ENCODE peak calls at places on chromosomes 6 and 20, in six cellular contexts. T is RPMI7951, S is LoVo, C is NAMALWA, G is fibroblast of the aortic adventitia, Q is GM23248. M is an unnamed sample.

GRCh38 chr6:168060521-168060931 is 18.5 kb downstream of the FRMD1 start:
- DNase-seq in T (peak; percentile 57), Q (peak; percentile 67), C (no peak), G (peak; percentile 59), S (no peak), M (no peak)

GRCh38 chr6:33708516-33709204 is 2.8 kb downstream of the UQCC2 start:
- DNase-seq in T (no peak), G (no peak), Q (no peak), C (no peak), S (no peak), M (no peak)

GRCh38 chr20:33917813-33918525 is 75.7 kb upstream of the RALY start:
- DNase-seq in C (no peak), S (no peak), T (no peak), G (peak; percentile 67), Q (no peak), M (peak; percentile 79)

GRCh38 chr20:22303523-22303922 is 280.8 kb downstream of the FOXA2 start:
- DNase-seq in C (no peak), Q (peak; percentile 17), S (no peak), G (no peak), T (peak; percentile 20), M (no peak)

GRCh38 chr20:21395666-21396044 is 1.7 kb downstream of the NKX2-4 start:
- DNase-seq in Q (no peak), S (no peak), T (no peak), G (no peak), C (no peak), M (no peak)

GRCh38 chr20:50594591-50595432 is 84.6 kb downstream of the PTPN1 start:
- DNase-seq in G (no peak), C (peak; percentile 57), S (no peak), Q (no peak), T (no peak), M (no peak)

GRCh38 chr20:17023811-17024210 is 203.0 kb upstream of the PCSK2 start:
- DNase-seq in S (no peak), T (peak; percentile 45), Q (peak; percentile 19), C (no peak), G (no peak), M (no peak)

GRCh38 chr6:44269921-44270525 is at the start of gene TMEM151B:
- DNase-seq in S (no peak), C (no peak), T (no peak), G (no peak), Q (no peak), M (no peak)

GRCh38 chr20:22430154-22430745 is 154.1 kb downstream of the FOXA2 start:
- DNase-seq in C (no peak), Q (no peak), S (no peak), T (peak; percentile 63), G (no peak), M (no peak)

GRCh38 chr6:29016559-29017427 is 11.7 kb upstream of the ZNF311 start:
- DNase-seq in C (peak; percentile 93), G (peak; percentile 85), Q (peak; percentile 85), S (peak; percentile 79), T (peak; percentile 74), M (peak; percentile 80)

M was measured in MM.1S.